ENCODE peak calls at places on chromosomes 13 and 19, in eight cellular contexts. One of them, this sample, is unnamed.

GRCh38 chr19:8204961-8205360 is 4.2 kb upstream of the CERS4 start:
- DNase-seq in kidney glomerular epithelial cell: no peak
- DNase-seq in HuH-7.5: no peak
- DNase-seq in Peyer's patch: no peak
- DNase-seq in germinal center: no peak
- DNase-seq in HTR-8/SVneo: no peak
- DNase-seq in putamen: no peak
- DNase-seq in astrocyte of the spinal cord: no peak
- DNase-seq in this sample: no peak

GRCh38 chr19:33785795-33786194 is 10.9 kb upstream of the KCTD15 start:
- DNase-seq in astrocyte of the spinal cord: peak
- DNase-seq in kidney glomerular epithelial cell: no peak
- DNase-seq in germinal center: no peak
- DNase-seq in HTR-8/SVneo: no peak
- DNase-seq in HuH-7.5: no peak
- DNase-seq in Peyer's patch: no peak
- DNase-seq in putamen: no peak
- DNase-seq in this sample: no peak

GRCh38 chr19:54415208-54415900 is at the start of gene TTYH1:
- DNase-seq in HuH-7.5: no peak
- DNase-seq in putamen: no peak
- DNase-seq in Peyer's patch: no peak
- DNase-seq in kidney glomerular epithelial cell: no peak
- DNase-seq in HTR-8/SVneo: no peak
- DNase-seq in astrocyte of the spinal cord: no peak
- DNase-seq in germinal center: peak
- DNase-seq in this sample: no peak

GRCh38 chr19:20247016-20247683 is 80.1 kb downstream of the ZNF486 start:
- DNase-seq in germinal center: peak
- DNase-seq in putamen: peak
- DNase-seq in astrocyte of the spinal cord: no peak
- DNase-seq in HTR-8/SVneo: peak
- DNase-seq in kidney glomerular epithelial cell: no peak
- DNase-seq in HuH-7.5: no peak
- DNase-seq in Peyer's patch: no peak
- DNase-seq in this sample: no peak

GRCh38 chr13:48493851-48494250 is 39.0 kb downstream of the RCBTB2 start:
- DNase-seq in germinal center: no peak
- DNase-seq in HTR-8/SVneo: no peak
- DNase-seq in HuH-7.5: no peak
- DNase-seq in Peyer's patch: no peak
- DNase-seq in astrocyte of the spinal cord: no peak
- DNase-seq in putamen: no peak
- DNase-seq in kidney glomerular epithelial cell: no peak
- DNase-seq in this sample: no peak

GRCh38 chr19:3491396-3492119 is 8.3 kb upstream of the SMIM44 start:
- DNase-seq in astrocyte of the spinal cord: no peak
- DNase-seq in Peyer's patch: no peak
- DNase-seq in germinal center: no peak
- DNase-seq in kidney glomerular epithelial cell: no peak
- DNase-seq in HuH-7.5: no peak
- DNase-seq in putamen: no peak
- DNase-seq in HTR-8/SVneo: no peak
- DNase-seq in this sample: no peak

GRCh38 chr19:15293751-15294505 is 38.4 kb downstream of the BRD4 start:
- DNase-seq in HTR-8/SVneo: no peak
- DNase-seq in putamen: no peak
- DNase-seq in astrocyte of the spinal cord: no peak
- DNase-seq in kidney glomerular epithelial cell: no peak
- DNase-seq in germinal center: no peak
- DNase-seq in HuH-7.5: no peak
- DNase-seq in Peyer's patch: no peak
- DNase-seq in this sample: no peak

GRCh38 chr19:32810452-32810851 is 59.1 kb downstream of the SLC7A9 start:
- DNase-seq in putamen: no peak
- DNase-seq in astrocyte of the spinal cord: no peak
- DNase-seq in kidney glomerular epithelial cell: no peak
- DNase-seq in HuH-7.5: no peak
- DNase-seq in germinal center: no peak
- DNase-seq in Peyer's patch: no peak
- DNase-seq in HTR-8/SVneo: no peak
- DNase-seq in this sample: no peak

GRCh38 chr19:50705422-50706019 is 14.1 kb downstream of the SHANK1 start:
- DNase-seq in HuH-7.5: peak
- DNase-seq in putamen: no peak
- DNase-seq in germinal center: peak
- DNase-seq in HTR-8/SVneo: peak
- DNase-seq in kidney glomerular epithelial cell: peak
- DNase-seq in Peyer's patch: no peak
- DNase-seq in astrocyte of the spinal cord: peak
- DNase-seq in this sample: peak

GRCh38 chr13:99215466-99215865 is 14.8 kb downstream of the UBAC2 start:
- DNase-seq in putamen: no peak
- DNase-seq in Peyer's patch: no peak
- DNase-seq in HTR-8/SVneo: no peak
- DNase-seq in germinal center: no peak
- DNase-seq in kidney glomerular epithelial cell: no peak
- DNase-seq in astrocyte of the spinal cord: no peak
- DNase-seq in HuH-7.5: no peak
- DNase-seq in this sample: no peak

This sample was measured in GM12878.